ENCODE peak calls at places on chromosomes 4 and X, in nine cellular contexts. One of them, this sample, is unnamed.

GRCh38 chrX:38929966-38930421 is 128.7 kb downstream of the MID1IP1 start:
- DNase-seq in mucosa of descending colon: no peak
- DNase-seq in naive thymus-derived CD8-positive, alpha-beta T cell: no peak
- DNase-seq in NCI-H1694: no peak
- DNase-seq in CD14-positive monocyte: no peak
- DNase-seq in midbrain: no peak
- DNase-seq in effector memory CD8-positive, alpha-beta T cell: no peak
- DNase-seq in lower leg skin: peak; percentile 16
- DNase-seq in thyroid gland: no peak
- DNase-seq in this sample: no peak

GRCh38 chr4:151801547-151802516 is 41.0 kb upstream of the GATB start:
- DNase-seq in mucosa of descending colon: peak; percentile 56
- DNase-seq in naive thymus-derived CD8-positive, alpha-beta T cell: peak; percentile 28
- DNase-seq in NCI-H1694: no peak
- DNase-seq in CD14-positive monocyte: no peak
- DNase-seq in midbrain: peak; percentile 5
- DNase-seq in effector memory CD8-positive, alpha-beta T cell: peak; percentile 47
- DNase-seq in lower leg skin: no peak
- DNase-seq in thyroid gland: peak; percentile 40
- DNase-seq in this sample: peak; percentile 14

GRCh38 chrX:3271485-3272186 is 74.8 kb downstream of the MXRA5 start:
- DNase-seq in mucosa of descending colon: no peak
- DNase-seq in naive thymus-derived CD8-positive, alpha-beta T cell: no peak
- DNase-seq in NCI-H1694: no peak
- DNase-seq in CD14-positive monocyte: no peak
- DNase-seq in midbrain: no peak
- DNase-seq in effector memory CD8-positive, alpha-beta T cell: no peak
- DNase-seq in lower leg skin: no peak
- DNase-seq in thyroid gland: no peak
- DNase-seq in this sample: no peak

GRCh38 chrX:149495573-149496071 is 9.5 kb downstream of the IDS start:
- DNase-seq in mucosa of descending colon: no peak
- DNase-seq in naive thymus-derived CD8-positive, alpha-beta T cell: no peak
- DNase-seq in NCI-H1694: no peak
- DNase-seq in CD14-positive monocyte: no peak
- DNase-seq in midbrain: no peak
- DNase-seq in effector memory CD8-positive, alpha-beta T cell: no peak
- DNase-seq in lower leg skin: no peak
- DNase-seq in thyroid gland: no peak
- DNase-seq in this sample: no peak

GRCh38 chr4:106038012-106038411 is 142.7 kb downstream of the NPNT start:
- DNase-seq in mucosa of descending colon: no peak
- DNase-seq in naive thymus-derived CD8-positive, alpha-beta T cell: no peak
- DNase-seq in NCI-H1694: no peak
- DNase-seq in CD14-positive monocyte: no peak
- DNase-seq in midbrain: no peak
- DNase-seq in effector memory CD8-positive, alpha-beta T cell: no peak
- DNase-seq in lower leg skin: no peak
- DNase-seq in thyroid gland: no peak
- DNase-seq in this sample: no peak

GRCh38 chr4:127352220-127352619 is 280.5 kb upstream of the INTU start:
- DNase-seq in mucosa of descending colon: no peak
- DNase-seq in naive thymus-derived CD8-positive, alpha-beta T cell: no peak
- DNase-seq in NCI-H1694: no peak
- DNase-seq in CD14-positive monocyte: no peak
- DNase-seq in midbrain: no peak
- DNase-seq in effector memory CD8-positive, alpha-beta T cell: no peak
- DNase-seq in lower leg skin: no peak
- DNase-seq in thyroid gland: no peak
- DNase-seq in this sample: no peak

GRCh38 chrX:1172496-1172895 is 40.0 kb downstream of the CRLF2 start:
- DNase-seq in mucosa of descending colon: no peak
- DNase-seq in naive thymus-derived CD8-positive, alpha-beta T cell: no peak
- DNase-seq in NCI-H1694: no peak
- DNase-seq in CD14-positive monocyte: no peak
- DNase-seq in midbrain: no peak
- DNase-seq in effector memory CD8-positive, alpha-beta T cell: no peak
- DNase-seq in lower leg skin: no peak
- DNase-seq in thyroid gland: no peak
- DNase-seq in this sample: no peak

GRCh38 chrX:154371771-154372300 is 2.6 kb downstream of the FLNA start:
- DNase-seq in mucosa of descending colon: no peak
- DNase-seq in naive thymus-derived CD8-positive, alpha-beta T cell: no peak
- DNase-seq in NCI-H1694: no peak
- DNase-seq in CD14-positive monocyte: no peak
- DNase-seq in midbrain: no peak
- DNase-seq in effector memory CD8-positive, alpha-beta T cell: no peak
- DNase-seq in lower leg skin: no peak
- DNase-seq in thyroid gland: peak; percentile 18
- DNase-seq in this sample: no peak

GRCh38 chrX:45145492-45146215 is 55.0 kb downstream of the DIPK2B start:
- DNase-seq in mucosa of descending colon: no peak
- DNase-seq in naive thymus-derived CD8-positive, alpha-beta T cell: no peak
- DNase-seq in NCI-H1694: no peak
- DNase-seq in CD14-positive monocyte: no peak
- DNase-seq in midbrain: no peak
- DNase-seq in effector memory CD8-positive, alpha-beta T cell: no peak
- DNase-seq in lower leg skin: no peak
- DNase-seq in thyroid gland: no peak
- DNase-seq in this sample: no peak

GRCh38 chr4:110480031-110480549 is 4.1 kb downstream of the ENPEP start:
- DNase-seq in mucosa of descending colon: no peak
- DNase-seq in naive thymus-derived CD8-positive, alpha-beta T cell: no peak
- DNase-seq in NCI-H1694: no peak
- DNase-seq in CD14-positive monocyte: no peak
- DNase-seq in midbrain: no peak
- DNase-seq in effector memory CD8-positive, alpha-beta T cell: no peak
- DNase-seq in lower leg skin: no peak
- DNase-seq in thyroid gland: no peak
- DNase-seq in this sample: no peak

GRCh38 chr4:25313194-25313895 is 771 bp downstream of the ZCCHC4 start:
- DNase-seq in mucosa of descending colon: peak; percentile 32
- DNase-seq in naive thymus-derived CD8-positive, alpha-beta T cell: no peak
- DNase-seq in NCI-H1694: no peak
- DNase-seq in CD14-positive monocyte: no peak
- DNase-seq in midbrain: no peak
- DNase-seq in effector memory CD8-positive, alpha-beta T cell: no peak
- DNase-seq in lower leg skin: no peak
- DNase-seq in thyroid gland: no peak
- DNase-seq in this sample: no peak

GRCh38 chrX:110086916-110087484 is 84.1 kb downstream of the TMEM164 start:
- DNase-seq in mucosa of descending colon: no peak
- DNase-seq in naive thymus-derived CD8-positive, alpha-beta T cell: no peak
- DNase-seq in NCI-H1694: no peak
- DNase-seq in CD14-positive monocyte: no peak
- DNase-seq in midbrain: no peak
- DNase-seq in effector memory CD8-positive, alpha-beta T cell: no peak
- DNase-seq in lower leg skin: no peak
- DNase-seq in thyroid gland: no peak
- DNase-seq in this sample: no peak

This sample was measured in immature natural killer cell.